ENCODE peak calls at places on chromosome 17, in six cellular contexts. One of them, this sample, is unnamed.

GRCh38 chr17:4354862-4355514 is 11.5 kb downstream of the UBE2G1 start:
- DNase-seq in CD4-positive, alpha-beta T cell: no peak
- DNase-seq in GDM1: no peak
- DNase-seq in endothelial cell: no peak
- DNase-seq in EL: peak; percentile 5
- DNase-seq in T-helper 1 cell: no peak
- DNase-seq in this sample: no peak

GRCh38 chr17:47778184-47778635 is 43.4 kb downstream of the OSBPL7 start:
- DNase-seq in EL: no peak
- DNase-seq in T-helper 1 cell: no peak
- DNase-seq in endothelial cell: no peak
- DNase-seq in GDM1: no peak
- DNase-seq in CD4-positive, alpha-beta T cell: no peak
- DNase-seq in this sample: no peak

GRCh38 chr17:66313995-66314659 is 11.7 kb downstream of the PRKCA start:
- DNase-seq in T-helper 1 cell: no peak
- DNase-seq in EL: no peak
- DNase-seq in GDM1: no peak
- DNase-seq in CD4-positive, alpha-beta T cell: no peak
- DNase-seq in endothelial cell: no peak
- DNase-seq in this sample: no peak

GRCh38 chr17:73156887-73157870 is 7.6 kb upstream of the SSTR2 start:
- DNase-seq in CD4-positive, alpha-beta T cell: no peak
- DNase-seq in GDM1: no peak
- DNase-seq in T-helper 1 cell: no peak
- DNase-seq in endothelial cell: no peak
- DNase-seq in EL: no peak
- DNase-seq in this sample: no peak

GRCh38 chr17:28901866-28902818 is 737 bp downstream of the DHRS13 start:
- DNase-seq in CD4-positive, alpha-beta T cell: peak; percentile 40
- DNase-seq in EL: peak; percentile 48
- DNase-seq in T-helper 1 cell: no peak
- DNase-seq in GDM1: no peak
- DNase-seq in endothelial cell: peak; percentile 54
- DNase-seq in this sample: peak; percentile 33

GRCh38 chr17:83079340-83079747 is at the start of gene METRNL:
- DNase-seq in EL: peak; percentile 72
- DNase-seq in T-helper 1 cell: peak; percentile 44
- DNase-seq in CD4-positive, alpha-beta T cell: peak; percentile 50
- DNase-seq in endothelial cell: peak; percentile 67
- DNase-seq in GDM1: peak; percentile 51
- DNase-seq in this sample: peak; percentile 19

GRCh38 chr17:3983945-3984484 is 19.8 kb upstream of the ATP2A3 start:
- DNase-seq in GDM1: no peak
- DNase-seq in T-helper 1 cell: no peak
- DNase-seq in CD4-positive, alpha-beta T cell: no peak
- DNase-seq in EL: peak; percentile 50
- DNase-seq in endothelial cell: peak; percentile 56
- DNase-seq in this sample: no peak

GRCh38 chr17:41523787-41524186 is 4.3 kb downstream of the KRT19 start:
- DNase-seq in T-helper 1 cell: no peak
- DNase-seq in endothelial cell: no peak
- DNase-seq in EL: no peak
- DNase-seq in CD4-positive, alpha-beta T cell: no peak
- DNase-seq in GDM1: no peak
- DNase-seq in this sample: no peak

GRCh38 chr17:81317436-81317821 is 22.3 kb upstream of the SLC38A10 start:
- DNase-seq in endothelial cell: no peak
- DNase-seq in GDM1: no peak
- DNase-seq in EL: no peak
- DNase-seq in T-helper 1 cell: no peak
- DNase-seq in CD4-positive, alpha-beta T cell: no peak
- DNase-seq in this sample: no peak

GRCh38 chr17:58119491-58119890 is 28.7 kb upstream of the OR4D1 start:
- DNase-seq in GDM1: no peak
- DNase-seq in EL: no peak
- DNase-seq in CD4-positive, alpha-beta T cell: no peak
- DNase-seq in T-helper 1 cell: no peak
- DNase-seq in endothelial cell: no peak
- DNase-seq in this sample: no peak

GRCh38 chr17:82333279-82334171 is at the start of gene SECTM1:
- DNase-seq in GDM1: no peak
- DNase-seq in EL: peak; percentile 61
- DNase-seq in T-helper 1 cell: no peak
- DNase-seq in endothelial cell: no peak
- DNase-seq in CD4-positive, alpha-beta T cell: peak; percentile 25
- DNase-seq in this sample: no peak

GRCh38 chr17:58560511-58560910 is 46.1 kb upstream of the MTMR4 start:
- DNase-seq in T-helper 1 cell: no peak
- DNase-seq in CD4-positive, alpha-beta T cell: no peak
- DNase-seq in GDM1: no peak
- DNase-seq in endothelial cell: no peak
- DNase-seq in EL: no peak
- DNase-seq in this sample: no peak

GRCh38 chr17:60163108-60163784 is 13.5 kb downstream of the CA4 start:
- DNase-seq in GDM1: no peak
- DNase-seq in CD4-positive, alpha-beta T cell: no peak
- DNase-seq in EL: no peak
- DNase-seq in endothelial cell: peak; percentile 53
- DNase-seq in T-helper 1 cell: no peak
- DNase-seq in this sample: no peak

GRCh38 chr17:14311979-14312378 is 11.1 kb downstream of the HS3ST3B1 start:
- DNase-seq in EL: no peak
- DNase-seq in endothelial cell: peak; percentile 33
- DNase-seq in CD4-positive, alpha-beta T cell: no peak
- DNase-seq in T-helper 1 cell: no peak
- DNase-seq in GDM1: no peak
- DNase-seq in this sample: no peak

This sample was measured in kidney glomerular epithelial cell.